ENCODE peak calls at places on chromosomes 11 and 22, in six cellular contexts. One of them, this sample, is unnamed.

GRCh38 chr11:8127442-8127841 is 41.4 kb downstream of the RIC3 start:
- DNase-seq in heart right ventricle: no peak
- DNase-seq in AG10803: no peak
- DNase-seq in uterus: no peak
- DNase-seq in iPS DF 6.9: no peak
- DNase-seq in cardiac fibroblast: no peak
- DNase-seq in this sample: no peak

GRCh38 chr22:46040471-46041465 is 63.8 kb upstream of the WNT7B start:
- DNase-seq in heart right ventricle: no peak
- DNase-seq in AG10803: no peak
- DNase-seq in uterus: peak
- DNase-seq in iPS DF 6.9: no peak
- DNase-seq in cardiac fibroblast: no peak
- DNase-seq in this sample: no peak

GRCh38 chr22:28188480-28188879 is 269.4 kb upstream of the PITPNB start:
- DNase-seq in heart right ventricle: no peak
- DNase-seq in AG10803: no peak
- DNase-seq in uterus: no peak
- DNase-seq in iPS DF 6.9: no peak
- DNase-seq in cardiac fibroblast: no peak
- DNase-seq in this sample: no peak

GRCh38 chr11:87330072-87330678 is 292.4 kb downstream of the TMEM135 start:
- DNase-seq in heart right ventricle: no peak
- DNase-seq in AG10803: no peak
- DNase-seq in uterus: no peak
- DNase-seq in iPS DF 6.9: no peak
- DNase-seq in cardiac fibroblast: no peak
- DNase-seq in this sample: no peak

GRCh38 chr22:44702479-44703219 is 645 bp downstream of the PRR5 start:
- DNase-seq in heart right ventricle: no peak
- DNase-seq in AG10803: peak
- DNase-seq in uterus: no peak
- DNase-seq in iPS DF 6.9: no peak
- DNase-seq in cardiac fibroblast: no peak
- DNase-seq in this sample: peak

GRCh38 chr11:120170741-120171261 is 32.9 kb upstream of the TRIM29 start:
- DNase-seq in heart right ventricle: no peak
- DNase-seq in AG10803: no peak
- DNase-seq in uterus: no peak
- DNase-seq in iPS DF 6.9: no peak
- DNase-seq in cardiac fibroblast: no peak
- DNase-seq in this sample: no peak

GRCh38 chr22:32334640-32335365 is 22.9 kb upstream of the RFPL3 start:
- DNase-seq in heart right ventricle: no peak
- DNase-seq in AG10803: no peak
- DNase-seq in uterus: no peak
- DNase-seq in iPS DF 6.9: no peak
- DNase-seq in cardiac fibroblast: no peak
- DNase-seq in this sample: no peak

GRCh38 chr11:109037856-109038780 is 373.2 kb downstream of the DDX10 start:
- DNase-seq in heart right ventricle: no peak
- DNase-seq in AG10803: peak
- DNase-seq in uterus: no peak
- DNase-seq in iPS DF 6.9: no peak
- DNase-seq in cardiac fibroblast: peak
- DNase-seq in this sample: no peak

GRCh38 chr11:4610258-4610935 is 2.4 kb upstream of the TRIM68 start:
- DNase-seq in heart right ventricle: no peak
- DNase-seq in AG10803: peak
- DNase-seq in uterus: no peak
- DNase-seq in iPS DF 6.9: no peak
- DNase-seq in cardiac fibroblast: peak
- DNase-seq in this sample: no peak

GRCh38 chr11:117734596-117734995 is 62.4 kb downstream of the DSCAML1 start:
- DNase-seq in heart right ventricle: no peak
- DNase-seq in AG10803: no peak
- DNase-seq in uterus: no peak
- DNase-seq in iPS DF 6.9: no peak
- DNase-seq in cardiac fibroblast: no peak
- DNase-seq in this sample: no peak

GRCh38 chr22:23200896-23201295 is 20.6 kb downstream of the BCR start:
- DNase-seq in heart right ventricle: no peak
- DNase-seq in AG10803: no peak
- DNase-seq in uterus: no peak
- DNase-seq in iPS DF 6.9: no peak
- DNase-seq in cardiac fibroblast: no peak
- DNase-seq in this sample: no peak

GRCh38 chr11:360326-361280 is 8.7 kb upstream of the B4GALNT4 start:
- DNase-seq in heart right ventricle: no peak
- DNase-seq in AG10803: no peak
- DNase-seq in uterus: no peak
- DNase-seq in iPS DF 6.9: no peak
- DNase-seq in cardiac fibroblast: no peak
- DNase-seq in this sample: no peak

GRCh38 chr11:63427971-63428508 is 58.5 kb downstream of the SLC22A9 start:
- DNase-seq in heart right ventricle: no peak
- DNase-seq in AG10803: no peak
- DNase-seq in uterus: no peak
- DNase-seq in iPS DF 6.9: no peak
- DNase-seq in cardiac fibroblast: no peak
- DNase-seq in this sample: no peak

GRCh38 chr11:47881145-47881544 is 33.0 kb upstream of the NUP160 start:
- DNase-seq in heart right ventricle: no peak
- DNase-seq in AG10803: no peak
- DNase-seq in uterus: no peak
- DNase-seq in iPS DF 6.9: no peak
- DNase-seq in cardiac fibroblast: no peak
- DNase-seq in this sample: no peak

GRCh38 chr11:124740277-124740882 is 638 bp downstream of the NRGN start:
- DNase-seq in heart right ventricle: peak
- DNase-seq in AG10803: no peak
- DNase-seq in uterus: no peak
- DNase-seq in iPS DF 6.9: no peak
- DNase-seq in cardiac fibroblast: peak
- DNase-seq in this sample: no peak

GRCh38 chr11:68412593-68413475 is 47.7 kb upstream of the PPP6R3 start:
- DNase-seq in heart right ventricle: no peak
- DNase-seq in AG10803: peak
- DNase-seq in uterus: peak
- DNase-seq in iPS DF 6.9: no peak
- DNase-seq in cardiac fibroblast: peak
- DNase-seq in this sample: no peak

GRCh38 chr11:108985611-108986279 is 320.9 kb downstream of the DDX10 start:
- DNase-seq in heart right ventricle: no peak
- DNase-seq in AG10803: peak
- DNase-seq in uterus: no peak
- DNase-seq in iPS DF 6.9: no peak
- DNase-seq in cardiac fibroblast: peak
- DNase-seq in this sample: no peak

GRCh38 chr11:79794484-79795393 is 353.9 kb upstream of the TENM4 start:
- DNase-seq in heart right ventricle: no peak
- DNase-seq in AG10803: no peak
- DNase-seq in uterus: no peak
- DNase-seq in iPS DF 6.9: no peak
- DNase-seq in cardiac fibroblast: no peak
- DNase-seq in this sample: peak

GRCh38 chr11:134512061-134512460 is 100.0 kb upstream of the B3GAT1 start:
- DNase-seq in heart right ventricle: no peak
- DNase-seq in AG10803: no peak
- DNase-seq in uterus: no peak
- DNase-seq in iPS DF 6.9: no peak
- DNase-seq in cardiac fibroblast: no peak
- DNase-seq in this sample: no peak

GRCh38 chr22:49967333-49968241 is 7.0 kb downstream of the PIM3 start:
- DNase-seq in heart right ventricle: peak
- DNase-seq in AG10803: peak
- DNase-seq in uterus: peak
- DNase-seq in iPS DF 6.9: no peak
- DNase-seq in cardiac fibroblast: no peak
- DNase-seq in this sample: peak

GRCh38 chr22:49968313-49968830 is 7.8 kb downstream of the PIM3 start:
- DNase-seq in heart right ventricle: peak
- DNase-seq in AG10803: no peak
- DNase-seq in uterus: no peak
- DNase-seq in iPS DF 6.9: no peak
- DNase-seq in cardiac fibroblast: no peak
- DNase-seq in this sample: no peak

GRCh38 chr22:49965291-49966040 is 4.9 kb downstream of the PIM3 start:
- DNase-seq in heart right ventricle: peak
- DNase-seq in AG10803: no peak
- DNase-seq in uterus: peak
- DNase-seq in iPS DF 6.9: no peak
- DNase-seq in cardiac fibroblast: no peak
- DNase-seq in this sample: no peak

GRCh38 chr22:49966041-49966715 is 5.6 kb downstream of the PIM3 start:
- DNase-seq in heart right ventricle: peak
- DNase-seq in AG10803: no peak
- DNase-seq in uterus: peak
- DNase-seq in iPS DF 6.9: no peak
- DNase-seq in cardiac fibroblast: no peak
- DNase-seq in this sample: no peak

GRCh38 chr22:49966716-49967332 is 6.3 kb downstream of the PIM3 start:
- DNase-seq in heart right ventricle: peak
- DNase-seq in AG10803: peak
- DNase-seq in uterus: peak
- DNase-seq in iPS DF 6.9: no peak
- DNase-seq in cardiac fibroblast: no peak
- DNase-seq in this sample: no peak
- H3K4me3 ChIP-seq in heart right ventricle: peak
- H3K4me3 ChIP-seq in AG10803: no peak
- H3K4me3 ChIP-seq in uterus: peak
- H3K4me3 ChIP-seq in iPS DF 6.9: no peak
- H3K4me3 ChIP-seq in cardiac fibroblast: no peak
- H3K4me3 ChIP-seq in this sample: no peak

DNA sequence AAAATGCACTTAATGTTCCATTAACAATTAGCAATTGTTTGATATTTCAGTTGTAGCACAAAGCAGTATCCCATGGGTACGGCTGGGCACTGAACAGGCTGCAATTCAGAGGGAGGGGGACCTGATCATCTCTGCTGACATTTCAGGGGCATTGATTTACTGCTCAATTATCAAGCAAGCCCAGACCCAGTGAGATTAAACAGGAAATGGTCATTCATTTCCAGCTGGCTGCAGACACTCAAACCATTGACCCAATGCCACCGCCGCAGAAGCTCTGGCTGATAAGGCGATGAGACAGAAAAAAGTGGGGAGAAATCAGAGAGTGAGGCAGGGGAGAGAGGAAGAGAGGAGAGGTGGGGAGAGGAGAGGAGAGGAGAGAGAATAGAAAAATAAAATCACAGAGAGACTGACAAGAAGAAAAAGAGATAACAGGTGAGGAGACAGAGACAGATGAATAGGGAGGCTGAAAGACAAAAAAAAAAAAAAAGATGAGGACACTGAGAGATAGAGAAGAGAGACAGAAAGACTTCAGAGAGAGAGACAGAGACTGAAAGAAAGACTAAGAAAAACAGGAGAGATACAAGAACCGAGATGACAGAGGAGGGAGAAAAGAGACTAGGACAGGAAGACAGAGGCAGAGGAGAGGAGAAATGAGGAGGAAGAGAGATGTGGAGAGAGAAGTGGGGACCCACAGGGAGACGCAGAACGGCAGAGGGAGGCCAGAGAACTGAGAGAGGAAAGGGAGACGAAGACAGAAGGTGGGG is 962 bp downstream of the GPR83 start:
- DNase-seq in heart right ventricle: no peak
- DNase-seq in AG10803: no peak
- DNase-seq in uterus: no peak
- DNase-seq in iPS DF 6.9: no peak
- DNase-seq in cardiac fibroblast: no peak
- DNase-seq in this sample: no peak
- H3K4me3 ChIP-seq in heart right ventricle: peak
- H3K4me3 ChIP-seq in AG10803: no peak
- H3K4me3 ChIP-seq in uterus: no peak
- H3K4me3 ChIP-seq in iPS DF 6.9: no peak
- H3K4me3 ChIP-seq in cardiac fibroblast: no peak
- H3K4me3 ChIP-seq in this sample: no peak

DNA sequence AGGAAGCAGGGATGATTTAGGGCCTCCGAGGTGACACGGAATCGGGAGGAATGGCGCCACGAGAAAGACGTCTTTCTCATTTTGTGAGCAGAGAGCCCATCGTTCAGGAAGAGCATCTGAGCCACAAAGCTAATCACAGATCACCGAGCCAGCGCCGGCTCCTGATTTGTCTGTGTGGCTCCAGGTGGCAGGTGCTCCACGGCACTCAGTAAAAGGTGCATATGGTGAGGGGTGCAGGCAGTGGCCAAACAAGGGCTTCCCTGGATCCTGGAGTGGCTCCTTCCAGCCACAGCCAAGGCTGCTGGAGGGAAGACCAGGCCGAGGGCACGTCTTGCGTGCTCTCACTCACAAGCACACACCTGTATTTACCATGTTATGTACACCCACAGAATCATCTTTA is 19.4 kb downstream of the KRTAP5-5 start:
- DNase-seq in heart right ventricle: no peak
- DNase-seq in AG10803: no peak
- DNase-seq in uterus: no peak
- DNase-seq in iPS DF 6.9: no peak
- DNase-seq in cardiac fibroblast: no peak
- DNase-seq in this sample: no peak
- H3K4me3 ChIP-seq in heart right ventricle: no peak
- H3K4me3 ChIP-seq in AG10803: no peak
- H3K4me3 ChIP-seq in uterus: no peak
- H3K4me3 ChIP-seq in iPS DF 6.9: no peak
- H3K4me3 ChIP-seq in cardiac fibroblast: no peak
- H3K4me3 ChIP-seq in this sample: no peak

GRCh38 chr11:86202013-86202336 is 42.6 kb upstream of the EED start:
- DNase-seq in heart right ventricle: no peak
- DNase-seq in AG10803: no peak
- DNase-seq in uterus: no peak
- DNase-seq in iPS DF 6.9: no peak
- DNase-seq in cardiac fibroblast: no peak
- DNase-seq in this sample: no peak
- H3K4me3 ChIP-seq in heart right ventricle: peak
- H3K4me3 ChIP-seq in AG10803: peak
- H3K4me3 ChIP-seq in uterus: peak
- H3K4me3 ChIP-seq in iPS DF 6.9: no peak
- H3K4me3 ChIP-seq in cardiac fibroblast: peak
- H3K4me3 ChIP-seq in this sample: peak

GRCh38 chr22:36816338-36816634 is 549 bp downstream of the PVALB start:
- DNase-seq in heart right ventricle: no peak
- DNase-seq in AG10803: no peak
- DNase-seq in uterus: no peak
- DNase-seq in iPS DF 6.9: no peak
- DNase-seq in cardiac fibroblast: no peak
- DNase-seq in this sample: no peak
- H3K4me3 ChIP-seq in heart right ventricle: peak
- H3K4me3 ChIP-seq in AG10803: no peak
- H3K4me3 ChIP-seq in uterus: no peak
- H3K4me3 ChIP-seq in iPS DF 6.9: peak
- H3K4me3 ChIP-seq in cardiac fibroblast: no peak
- H3K4me3 ChIP-seq in this sample: no peak

This sample was measured in prostate gland.